ENCODE peak calls at places on chromosomes 2 and 18, in six cellular contexts. R is tibial nerve, V is GM18507, J is germinal center, F is cerebellum, D is WERI-Rb-1. Z is an unnamed sample.
A peak's percentile ranks its signal among the peaks of the same experiment; 100 is the strongest.

GRCh38 chr2:190881074-190881479 is 456 bp downstream of the GLS start:
- DNase-seq in F (no peak), V (no peak), J (no peak), D (no peak), R (no peak), Z (no peak)

GRCh38 chr2:26401739-26402541 is at the start of gene DRC1:
- DNase-seq in J (peak; percentile 57), R (no peak), D (no peak), V (no peak), F (peak; percentile 89), Z (peak; percentile 93)

GRCh38 chr2:19697131-19697530 is 204.7 kb downstream of the TTC32 start:
- DNase-seq in J (no peak), R (no peak), F (no peak), D (no peak), V (no peak), Z (no peak)

GRCh38 chr2:104744537-104744936 is 109.4 kb upstream of the POU3F3 start:
- DNase-seq in R (no peak), F (no peak), D (no peak), V (no peak), J (no peak), Z (no peak)

GRCh38 chr2:26438526-26438925 is 36.8 kb downstream of the DRC1 start:
- DNase-seq in D (no peak), F (no peak), J (no peak), R (no peak), V (no peak), Z (no peak)

GRCh38 chr2:40400336-40400953 is 51.4 kb downstream of the SLC8A1 start:
- DNase-seq in F (peak; percentile 10), D (no peak), J (no peak), R (no peak), V (no peak), Z (no peak)

GRCh38 chr2:200673191-200673590 is 87.4 kb downstream of the AOX1 start:
- DNase-seq in J (no peak), D (no peak), R (no peak), V (no peak), F (no peak), Z (no peak)

GRCh38 chr2:216520156-216520555 is 21.5 kb downstream of the RPL37A start:
- DNase-seq in F (no peak), V (no peak), R (no peak), J (no peak), D (no peak), Z (no peak)

GRCh38 chr18:23930002-23930401 is 84.6 kb upstream of the TTC39C start:
- DNase-seq in V (no peak), F (no peak), D (no peak), R (no peak), J (no peak), Z (no peak)

GRCh38 chr18:28065031-28065792 is 111.7 kb downstream of the CDH2 start:
- DNase-seq in J (no peak), F (no peak), R (no peak), D (no peak), V (no peak), Z (no peak)

GRCh38 chr2:75065402-75066008 is 107.1 kb downstream of the POLE4 start:
- DNase-seq in D (no peak), R (no peak), F (no peak), J (no peak), V (no peak), Z (no peak)

GRCh38 chr2:146576301-146576700 is 1268.5 kb upstream of the ACVR2A start:
- DNase-seq in J (no peak), D (no peak), F (no peak), V (no peak), R (no peak), Z (no peak)

GRCh38 chr2:99680946-99681345 is 191.1 kb upstream of the REV1 start:
- DNase-seq in J (no peak), R (no peak), V (no peak), F (no peak), D (no peak), Z (no peak)

GRCh38 chr2:241771286-241772062 is 5.1 kb upstream of the GAL3ST2 start:
- DNase-seq in V (no peak), J (no peak), D (peak; percentile 92), F (no peak), R (no peak), Z (peak; percentile 76)

GRCh38 chr2:209933499-209934458 is 68.7 kb upstream of the RPE start:
- DNase-seq in F (peak; percentile 15), R (no peak), V (no peak), D (no peak), J (no peak), Z (no peak)

GRCh38 chr2:33848486-33848885 is 249.4 kb upstream of the FAM98A start:
- DNase-seq in R (no peak), V (no peak), J (no peak), F (no peak), D (no peak), Z (no peak)

GRCh38 chr2:219273887-219274391 is 5.2 kb upstream of the DNAJB2 start:
- DNase-seq in R (no peak), F (no peak), J (no peak), D (no peak), V (no peak), Z (peak; percentile 67)

GRCh38 chr18:48077291-48077690 is 146.8 kb upstream of the SMAD2 start:
- DNase-seq in F (no peak), V (no peak), J (no peak), R (no peak), D (no peak), Z (no peak)